ENCODE peak calls at places on chromosomes 3 and 15, in five cellular contexts. U is pancreas, D is breast epithelium, W is stomach, P is ovary. G is an unnamed sample.

GRCh38 chr3:16447156-16447555 is 66.3 kb downstream of the RFTN1 start:
- DNase-seq in U (no peak), D (no peak), W (no peak), P (no peak), G (no peak)

GRCh38 chr3:30333903-30334302 is 272.5 kb upstream of the TGFBR2 start:
- DNase-seq in U (no peak), D (no peak), W (no peak), P (no peak), G (no peak)

GRCh38 chr3:187986514-187986934 is 167.4 kb upstream of the LPP start:
- DNase-seq in U (no peak), D (no peak), W (no peak), P (no peak), G (no peak)

GRCh38 chr3:47016934-47017435 is 37.5 kb downstream of the NBEAL2 start:
- DNase-seq in U (no peak), D (no peak), W (no peak), P (no peak), G (no peak)

GRCh38 chr15:77901921-77902750 is 175.4 kb downstream of the TBC1D2B start:
- DNase-seq in U (peak; percentile 33), D (no peak), W (no peak), P (no peak), G (no peak)

GRCh38 chr15:99492275-99492674 is 73.5 kb upstream of the MEF2A start:
- DNase-seq in U (no peak), D (no peak), W (no peak), P (no peak), G (no peak)

GRCh38 chr3:9715764-9716437 is 12.3 kb downstream of the CPNE9 start:
- DNase-seq in U (no peak), D (peak; percentile 74), W (peak; percentile 76), P (peak; percentile 85), G (no peak)

GRCh38 chr3:69085543-69086132 is 901 bp downstream of the ARL6IP5 start:
- DNase-seq in U (no peak), D (no peak), W (peak; percentile 33), P (peak; percentile 26), G (no peak)

GRCh38 chr3:158103131-158103955 is 2.9 kb downstream of the SHOX2 start:
- DNase-seq in U (peak; percentile 68), D (no peak), W (peak; percentile 50), P (peak; percentile 16), G (no peak)

GRCh38 chr15:87349181-87349580 is 907.4 kb downstream of the NTRK3 start:
- DNase-seq in U (no peak), D (no peak), W (no peak), P (no peak), G (no peak)

GRCh38 chr15:87355946-87356345 is 900.6 kb downstream of the NTRK3 start:
- DNase-seq in U (no peak), D (no peak), W (no peak), P (no peak), G (no peak)

GRCh38 chr15:87357608-87358007 is 898.9 kb downstream of the NTRK3 start:
- DNase-seq in U (no peak), D (no peak), W (no peak), P (no peak), G (no peak)

DNA sequence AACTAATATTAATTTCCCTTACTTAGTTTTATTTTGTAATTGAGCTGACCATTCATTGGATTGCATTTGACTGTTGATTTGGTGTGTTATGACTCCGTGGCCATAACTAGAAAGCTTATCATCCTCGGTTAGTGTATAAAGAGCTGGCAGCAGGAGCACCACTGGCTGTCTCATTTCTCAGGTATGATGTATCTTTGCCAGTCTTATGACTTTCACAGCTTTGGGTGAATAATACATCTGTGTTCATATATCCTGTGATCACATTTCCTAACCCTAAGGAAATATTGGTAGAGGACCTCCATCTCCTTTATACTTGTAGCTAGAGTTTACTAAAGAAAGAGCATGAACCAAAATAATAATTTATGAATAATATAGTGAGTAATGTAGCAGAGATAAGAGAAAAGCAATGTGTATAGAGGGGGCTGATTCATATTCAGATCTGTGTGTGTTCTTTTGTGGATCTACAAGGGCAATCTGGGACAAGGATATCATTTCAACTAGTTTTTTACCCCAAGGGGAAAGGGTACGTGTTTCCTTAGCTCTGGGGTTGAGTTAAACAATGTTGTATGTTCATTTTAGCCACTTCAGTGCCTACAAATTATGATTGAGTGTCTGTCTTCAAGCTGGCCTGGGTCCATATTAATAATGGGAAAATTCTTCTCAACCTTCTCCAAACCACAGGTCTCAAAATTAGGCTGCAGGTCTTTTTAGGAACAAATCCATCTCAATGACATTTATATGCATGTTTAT is 901.7 kb downstream of the NTRK3 start:
- DNase-seq in U (no peak), D (no peak), W (no peak), P (no peak), G (no peak)
- H3K9me3 ChIP-seq in U (no peaks in the 10 kb centered on the region), D (no peaks in the 10 kb centered on the region), W (no peaks in the 10 kb centered on the region), P (no peaks in the 10 kb centered on the region), G (no peaks in the 10 kb centered on the region)

DNA sequence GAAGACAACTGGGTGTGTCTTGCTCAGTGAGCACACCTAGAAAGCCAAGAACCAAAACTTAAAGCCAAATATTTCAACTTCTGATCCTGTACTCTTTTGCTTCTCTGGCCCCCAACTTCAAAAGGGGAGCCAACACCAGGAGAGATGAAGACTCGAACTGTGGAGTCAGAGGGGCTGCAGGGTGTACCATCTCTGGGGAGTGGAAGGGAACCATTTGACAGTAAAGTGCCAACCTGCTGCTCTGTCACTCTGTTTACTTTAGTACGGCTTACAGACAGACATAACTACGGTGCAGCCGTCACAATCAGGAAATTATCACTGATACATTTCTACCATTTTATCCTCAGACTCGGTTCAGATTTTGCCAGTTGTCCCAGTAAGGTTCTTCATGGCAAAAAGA is 1.6 kb downstream of the FBXO22 start:
- DNase-seq in U (no peak), D (no peak), W (no peak), P (no peak), G (no peak)
- H3K36me3 ChIP-seq in U (no peaks in the 10 kb centered on the region), D (no peaks in the 10 kb centered on the region), W (no peaks in the 10 kb centered on the region), P (no peaks in the 10 kb centered on the region), G (no peaks in the 10 kb centered on the region)

GRCh38 chr3:62874398-62875102 is 666 bp downstream of the CADPS start:
- DNase-seq in U (peak; percentile 59), D (no peak), W (no peak), P (no peak), G (no peak)
- H3K4me3 ChIP-seq in U (peak overlapping the region; percentile 61), D (peak overlapping the region; percentile 45), W (peak overlapping the region; percentile 46), P (peak overlapping the region; percentile 32), G (peak overlapping the region; percentile 50)

GRCh38 chr3:8617921-8618320 is 26.7 kb downstream of the SSUH2 start:
- DNase-seq in U (no peak), D (no peak), W (peak; percentile 9), P (no peak), G (no peak)

GRCh38 chr3:8618950-8619349 is 25.6 kb downstream of the SSUH2 start:
- DNase-seq in U (no peak), D (no peak), W (peak; percentile 9), P (no peak), G (no peak)

GRCh38 chr3:8621872-8622271 is 22.7 kb downstream of the SSUH2 start:
- DNase-seq in U (no peak), D (no peak), W (peak; percentile 24), P (peak; percentile 50), G (no peak)

GRCh38 chr3:8621141-8621540 is 23.5 kb downstream of the SSUH2 start:
- DNase-seq in U (no peak), D (no peak), W (no peak), P (no peak), G (no peak)

GRCh38 chr3:8619548-8619947 is 25.1 kb downstream of the SSUH2 start:
- DNase-seq in U (no peak), D (no peak), W (no peak), P (no peak), G (no peak)
- H3K9me3 ChIP-seq in U (no peaks in the 10 kb centered on the region), D (peaks cover 6% of the 10 kb centered on the region), W (no peaks in the 10 kb centered on the region), P (no peaks in the 10 kb centered on the region), G (no peaks in the 10 kb centered on the region)

DNA sequence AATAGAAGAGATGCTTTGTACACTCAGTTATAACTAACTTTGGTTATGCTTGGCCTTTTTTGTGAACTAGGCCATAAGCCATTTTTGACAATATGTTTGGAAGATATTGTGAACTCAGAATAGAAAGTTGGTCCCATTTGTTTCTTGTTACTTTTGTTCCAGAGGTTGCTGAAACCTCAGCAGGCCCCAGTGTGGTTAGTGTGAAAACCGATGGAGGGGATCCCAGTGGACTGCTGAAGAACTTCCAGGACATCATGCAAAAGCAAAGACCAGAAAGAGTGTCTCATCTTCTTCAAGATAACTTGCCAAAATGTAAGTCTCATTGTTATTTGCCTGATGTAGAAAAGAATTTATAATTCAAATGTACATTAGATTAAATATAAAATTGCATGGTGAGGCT is 5.7 kb downstream of the ALAS1 start:
- DNase-seq in U (no peak), D (no peak), W (no peak), P (no peak), G (no peak)
- H3K36me3 ChIP-seq in U (no peaks in the 10 kb centered on the region), D (peaks cover 3% of the 10 kb centered on the region), W (peaks cover 59% of the 10 kb centered on the region), P (no peaks in the 10 kb centered on the region), G (peaks cover 71% of the 10 kb centered on the region)

GRCh38 chr3:50164056-50164455 is 8.9 kb downstream of the SEMA3F start:
- DNase-seq in U (peak; percentile 78), D (peak; percentile 89), W (peak; percentile 92), P (peak; percentile 62), G (no peak)
- H3K4me3 ChIP-seq in U (no peak overlapping the region), D (no peak overlapping the region), W (no peak overlapping the region), P (no peak overlapping the region), G (no peak overlapping the region)

GRCh38 chr15:29134239-29134638 is 135.4 kb downstream of the NSMCE3 start:
- DNase-seq in U (peak; percentile 36), D (no peak), W (no peak), P (no peak), G (no peak)

GRCh38 chr15:29136815-29137214 is 132.8 kb downstream of the NSMCE3 start:
- DNase-seq in U (no peak), D (no peak), W (no peak), P (no peak), G (no peak)

GRCh38 chr15:29134641-29135071 is 135.0 kb downstream of the NSMCE3 start:
- DNase-seq in U (peak; percentile 35), D (no peak), W (no peak), P (peak; percentile 1), G (no peak)

GRCh38 chr15:29135266-29135665 is 134.4 kb downstream of the NSMCE3 start:
- DNase-seq in U (no peak), D (no peak), W (no peak), P (no peak), G (no peak)

DNA sequence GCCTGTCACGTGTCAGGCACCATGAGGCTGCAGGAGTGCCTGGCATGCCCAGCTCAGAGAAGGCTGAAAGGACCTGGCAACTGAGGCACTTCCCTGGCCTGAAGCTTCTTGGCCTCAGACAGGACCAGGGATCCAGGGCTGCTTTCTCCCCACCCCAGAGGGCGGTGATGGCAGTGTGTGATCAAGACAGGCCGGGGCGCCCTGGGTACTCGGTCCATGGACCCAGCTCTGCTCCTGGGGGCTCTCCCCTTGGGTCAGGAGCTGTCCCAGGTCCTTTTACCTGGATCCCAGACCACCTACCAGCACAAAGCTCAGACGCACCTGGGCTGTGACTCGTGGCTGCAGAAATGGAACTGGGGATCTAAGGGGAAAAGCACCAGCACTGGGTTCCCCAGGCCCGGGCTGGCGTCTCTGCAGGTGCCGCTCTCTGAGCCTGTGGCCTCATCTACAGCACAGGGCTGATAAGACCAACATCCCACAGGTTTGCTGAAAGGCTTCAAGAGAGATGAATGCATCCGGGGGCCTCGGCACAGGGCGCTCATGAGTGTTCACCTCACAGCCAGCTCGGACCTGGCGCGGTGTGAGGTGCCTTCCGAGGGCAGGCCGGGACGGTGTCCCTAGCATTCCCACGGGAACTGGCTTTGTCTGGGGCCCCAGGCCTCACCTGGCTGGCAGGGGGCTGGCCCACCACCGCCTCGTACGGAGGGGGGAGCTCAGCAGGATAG is 133.8 kb downstream of the NSMCE3 start:
- DNase-seq in U (no peak), D (no peak), W (no peak), P (no peak), G (no peak)
- H3K9me3 ChIP-seq in U (no peaks in the 10 kb centered on the region), D (no peaks in the 10 kb centered on the region), W (no peaks in the 10 kb centered on the region), P (no peaks in the 10 kb centered on the region), G (no peaks in the 10 kb centered on the region)

GRCh38 chr3:139309880-139310279 is 33.9 kb upstream of the MRPS22 start:
- DNase-seq in U (no peak), D (no peak), W (no peak), P (no peak), G (no peak)
- H3K36me3 ChIP-seq in U (no peaks in the 10 kb centered on the region), D (no peaks in the 10 kb centered on the region), W (no peaks in the 10 kb centered on the region), P (no peaks in the 10 kb centered on the region), G (no peaks in the 10 kb centered on the region)